ENCODE peak calls at places on chromosomes 4 and X, in four cellular contexts. One of them, this sample, is unnamed.

GRCh38 chr4:1026115-1026514 is 14.7 kb downstream of the FGFRL1 start:
- DNase-seq in foreskin fibroblast: peak; percentile 63
- DNase-seq in tibial nerve: no peak
- DNase-seq in AG04450: no peak
- DNase-seq in this sample: no peak

GRCh38 chrX:78123190-78123589 is 16.3 kb downstream of the TAF9B start:
- DNase-seq in foreskin fibroblast: peak; percentile 53
- DNase-seq in tibial nerve: no peak
- DNase-seq in AG04450: no peak
- DNase-seq in this sample: no peak

GRCh38 chrX:40749874-40750273 is 14.5 kb upstream of the MED14 start:
- DNase-seq in AG04450: no peak
- DNase-seq in foreskin fibroblast: no peak
- DNase-seq in tibial nerve: no peak
- DNase-seq in this sample: no peak

GRCh38 chrX:124406294-124407013 is 60.1 kb downstream of the SH2D1A start:
- DNase-seq in tibial nerve: peak; percentile 41
- DNase-seq in AG04450: no peak
- DNase-seq in foreskin fibroblast: peak; percentile 80
- DNase-seq in this sample: no peak

GRCh38 chr4:11424000-11424399 is 4.7 kb downstream of the HS3ST1 start:
- DNase-seq in tibial nerve: peak; percentile 20
- DNase-seq in AG04450: no peak
- DNase-seq in foreskin fibroblast: peak; percentile 4
- DNase-seq in this sample: no peak

GRCh38 chrX:101265869-101266428 is 25.2 kb downstream of the TAF7L start:
- DNase-seq in AG04450: no peak
- DNase-seq in foreskin fibroblast: peak; percentile 85
- DNase-seq in tibial nerve: no peak
- DNase-seq in this sample: peak; percentile 8

GRCh38 chr4:129140521-129140920 is 44.6 kb downstream of the C4orf33 start:
- DNase-seq in AG04450: no peak
- DNase-seq in tibial nerve: no peak
- DNase-seq in foreskin fibroblast: peak; percentile 3
- DNase-seq in this sample: no peak

GRCh38 chr4:150699599-150699998 is 117.6 kb downstream of the MAB21L2 start:
- DNase-seq in foreskin fibroblast: peak; percentile 6
- DNase-seq in AG04450: no peak
- DNase-seq in tibial nerve: no peak
- DNase-seq in this sample: no peak

GRCh38 chrX:134294548-134294947 is 57.6 kb downstream of the CCDC160 start:
- DNase-seq in tibial nerve: no peak
- DNase-seq in foreskin fibroblast: peak; percentile 5
- DNase-seq in AG04450: no peak
- DNase-seq in this sample: no peak

GRCh38 chr4:152594981-152595916 is 59.4 kb upstream of the FBXW7 start:
- DNase-seq in tibial nerve: no peak
- DNase-seq in foreskin fibroblast: no peak
- DNase-seq in AG04450: no peak
- DNase-seq in this sample: no peak

GRCh38 chr4:186764457-186764856 is 40.8 kb upstream of the FAT1 start:
- DNase-seq in AG04450: no peak
- DNase-seq in foreskin fibroblast: no peak
- DNase-seq in tibial nerve: no peak
- DNase-seq in this sample: no peak

GRCh38 chr4:55475394-55476243 is 71.1 kb downstream of the CLOCK start:
- DNase-seq in tibial nerve: no peak
- DNase-seq in AG04450: peak; percentile 13
- DNase-seq in foreskin fibroblast: peak; percentile 60
- DNase-seq in this sample: no peak

GRCh38 chr4:56049428-56050212 is 100.9 kb downstream of the CEP135 start:
- DNase-seq in foreskin fibroblast: peak; percentile 50
- DNase-seq in tibial nerve: no peak
- DNase-seq in AG04450: no peak
- DNase-seq in this sample: no peak

GRCh38 chrX:150362599-150363481 is at the start of gene MAMLD1:
- DNase-seq in AG04450: no peak
- DNase-seq in foreskin fibroblast: peak; percentile 91
- DNase-seq in tibial nerve: peak; percentile 71
- DNase-seq in this sample: no peak

GRCh38 chr4:110631582-110632505 is 9.0 kb upstream of the PITX2 start:
- DNase-seq in AG04450: peak; percentile 32
- DNase-seq in tibial nerve: peak; percentile 45
- DNase-seq in foreskin fibroblast: peak; percentile 96
- DNase-seq in this sample: peak; percentile 16

GRCh38 chr4:40587351-40587750 is 42.3 kb downstream of the RBM47 start:
- DNase-seq in foreskin fibroblast: no peak
- DNase-seq in tibial nerve: no peak
- DNase-seq in AG04450: no peak
- DNase-seq in this sample: no peak

GRCh38 chr4:40587826-40588225 is 41.8 kb downstream of the RBM47 start:
- DNase-seq in tibial nerve: no peak
- DNase-seq in AG04450: no peak
- DNase-seq in foreskin fibroblast: peak; percentile 66
- DNase-seq in this sample: peak; percentile 35

GRCh38 chr4:40585201-40585789 is 44.4 kb downstream of the RBM47 start:
- DNase-seq in AG04450: no peak
- DNase-seq in foreskin fibroblast: no peak
- DNase-seq in tibial nerve: no peak
- DNase-seq in this sample: no peak

GRCh38 chr4:40586034-40586433 is 43.6 kb downstream of the RBM47 start:
- DNase-seq in AG04450: no peak
- DNase-seq in foreskin fibroblast: peak; percentile 15
- DNase-seq in tibial nerve: no peak
- DNase-seq in this sample: no peak

GRCh38 chr4:40586729-40587128 is 42.9 kb downstream of the RBM47 start:
- DNase-seq in foreskin fibroblast: no peak
- DNase-seq in tibial nerve: peak; percentile 23
- DNase-seq in AG04450: no peak
- DNase-seq in this sample: no peak
- TF ChIP-seq CTCF in foreskin fibroblast: no peak
- TF ChIP-seq CTCF in tibial nerve: no peak
- TF ChIP-seq CTCF in AG04450: no peak
- TF ChIP-seq CTCF in this sample: no peak

GRCh38 chr4:42398448-42399355 is 1.4 kb downstream of the SHISA3 start:
- DNase-seq in foreskin fibroblast: peak; percentile 4
- DNase-seq in AG04450: no peak
- DNase-seq in tibial nerve: peak; percentile 16
- DNase-seq in this sample: no peak
- TF ChIP-seq CTCF in foreskin fibroblast: no peak
- TF ChIP-seq CTCF in AG04450: no peak
- TF ChIP-seq CTCF in tibial nerve: no peak
- TF ChIP-seq CTCF in this sample: no peak

DNA sequence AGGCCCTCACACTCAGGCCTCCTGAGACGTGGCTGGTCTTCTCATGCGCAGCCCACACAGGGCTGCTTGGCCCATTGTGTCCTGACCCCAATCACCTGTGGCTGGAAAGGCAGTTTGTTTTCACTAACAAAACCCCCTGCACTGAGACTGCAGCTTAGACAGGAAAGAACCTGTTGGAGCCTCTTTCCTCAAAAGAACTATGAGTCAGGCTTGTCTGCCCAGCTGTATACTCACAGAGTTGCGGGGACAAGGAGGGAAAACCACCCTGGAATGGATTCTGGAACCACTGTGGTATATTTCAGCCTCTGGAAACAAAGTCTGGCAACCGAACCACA is 5.2 kb upstream of the TMEM156 start:
- DNase-seq in tibial nerve: no peak
- DNase-seq in foreskin fibroblast: peak; percentile 53
- DNase-seq in AG04450: no peak
- DNase-seq in this sample: no peak
- TF ChIP-seq CTCF in tibial nerve: no peak
- TF ChIP-seq CTCF in foreskin fibroblast: no peak
- TF ChIP-seq CTCF in AG04450: no peak
- TF ChIP-seq CTCF in this sample: no peak

GRCh38 chrX:68824565-68825125 is 4.2 kb upstream of the EFNB1 start:
- DNase-seq in AG04450: no peak
- DNase-seq in tibial nerve: no peak
- DNase-seq in foreskin fibroblast: no peak
- DNase-seq in this sample: no peak

GRCh38 chrX:68821616-68822015 is 7.2 kb upstream of the EFNB1 start:
- DNase-seq in tibial nerve: no peak
- DNase-seq in foreskin fibroblast: no peak
- DNase-seq in AG04450: no peak
- DNase-seq in this sample: no peak

GRCh38 chrX:68823413-68824151 is 5.2 kb upstream of the EFNB1 start:
- DNase-seq in foreskin fibroblast: no peak
- DNase-seq in AG04450: no peak
- DNase-seq in tibial nerve: no peak
- DNase-seq in this sample: no peak

GRCh38 chrX:68824152-68824433 is 4.7 kb upstream of the EFNB1 start:
- DNase-seq in foreskin fibroblast: no peak
- DNase-seq in tibial nerve: no peak
- DNase-seq in AG04450: no peak
- DNase-seq in this sample: no peak

DNA sequence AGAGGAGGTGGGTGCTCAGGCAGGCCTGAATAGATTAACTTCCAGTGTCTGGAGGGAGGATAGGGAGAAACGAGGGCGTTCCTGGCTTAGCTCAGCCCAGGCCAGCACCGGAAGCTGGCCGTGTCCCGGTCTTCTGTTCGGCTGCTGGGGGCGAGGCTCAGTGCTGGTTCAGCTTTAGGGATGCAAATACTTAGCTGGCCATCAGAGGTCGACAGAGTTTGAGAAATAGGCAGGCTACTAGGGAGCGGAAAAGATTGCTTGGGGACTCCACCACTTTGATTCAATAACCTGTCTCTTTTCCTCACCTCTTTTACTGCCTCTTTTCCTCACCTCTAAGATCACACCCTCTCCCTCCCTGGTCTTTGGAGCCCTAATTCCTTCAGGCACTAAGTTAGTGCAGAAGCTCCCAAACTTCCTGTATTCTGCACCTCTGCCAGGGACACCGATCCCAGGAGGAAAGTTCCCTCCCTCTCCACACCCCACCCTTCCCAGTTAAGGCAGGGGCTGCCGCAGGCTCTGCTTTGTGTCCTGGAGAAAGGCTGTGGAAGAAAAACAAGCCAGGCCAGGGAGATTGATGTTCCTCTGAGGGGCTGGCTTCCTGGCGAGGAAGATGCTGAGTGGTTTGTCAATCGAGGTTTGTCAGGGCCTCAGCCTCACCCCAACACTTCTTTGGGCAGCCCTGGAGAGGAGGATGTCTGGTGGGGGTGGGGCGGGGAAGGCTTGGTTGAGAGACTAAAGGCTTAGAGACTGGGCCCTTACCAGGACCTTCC is 6.0 kb upstream of the EFNB1 start:
- DNase-seq in foreskin fibroblast: peak; percentile 67
- DNase-seq in tibial nerve: no peak
- DNase-seq in AG04450: no peak
- DNase-seq in this sample: no peak
- TF ChIP-seq CTCF in foreskin fibroblast: peak; percentile 58
- TF ChIP-seq CTCF in tibial nerve: no peak
- TF ChIP-seq CTCF in AG04450: peak; percentile 72
- TF ChIP-seq CTCF in this sample: peak; percentile 61

GRCh38 chr4:37802068-37802666 is 24.3 kb upstream of the PGM2 start:
- DNase-seq in AG04450: no peak
- DNase-seq in tibial nerve: no peak
- DNase-seq in foreskin fibroblast: peak; percentile 75
- DNase-seq in this sample: no peak
- TF ChIP-seq CTCF in AG04450: peak; percentile 51
- TF ChIP-seq CTCF in tibial nerve: peak; percentile 29
- TF ChIP-seq CTCF in foreskin fibroblast: peak; percentile 62
- TF ChIP-seq CTCF in this sample: peak; percentile 81

DNA sequence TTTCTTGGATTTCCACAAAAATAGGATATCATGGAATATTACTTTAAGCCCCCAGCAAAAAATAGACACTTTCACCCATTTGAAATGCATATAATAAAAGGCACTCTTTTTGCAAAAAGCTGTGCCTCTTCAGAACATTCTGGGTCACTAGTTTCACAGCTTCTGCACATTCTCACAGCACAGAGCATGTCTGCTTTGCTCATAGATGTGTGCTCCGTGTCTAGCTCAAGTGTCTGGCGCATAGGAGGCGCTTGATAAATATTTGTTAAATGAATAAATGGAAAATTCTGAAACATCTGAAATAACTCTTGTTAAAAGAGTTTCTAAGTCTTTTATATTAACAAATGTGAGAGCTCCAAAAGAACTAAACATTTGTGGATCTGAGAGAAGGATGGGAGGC is 275.1 kb downstream of the PTTG2 start:
- DNase-seq in tibial nerve: no peak
- DNase-seq in AG04450: no peak
- DNase-seq in foreskin fibroblast: no peak
- DNase-seq in this sample: no peak
- TF ChIP-seq CTCF in tibial nerve: no peak
- TF ChIP-seq CTCF in AG04450: no peak
- TF ChIP-seq CTCF in foreskin fibroblast: no peak
- TF ChIP-seq CTCF in this sample: no peak

DNA sequence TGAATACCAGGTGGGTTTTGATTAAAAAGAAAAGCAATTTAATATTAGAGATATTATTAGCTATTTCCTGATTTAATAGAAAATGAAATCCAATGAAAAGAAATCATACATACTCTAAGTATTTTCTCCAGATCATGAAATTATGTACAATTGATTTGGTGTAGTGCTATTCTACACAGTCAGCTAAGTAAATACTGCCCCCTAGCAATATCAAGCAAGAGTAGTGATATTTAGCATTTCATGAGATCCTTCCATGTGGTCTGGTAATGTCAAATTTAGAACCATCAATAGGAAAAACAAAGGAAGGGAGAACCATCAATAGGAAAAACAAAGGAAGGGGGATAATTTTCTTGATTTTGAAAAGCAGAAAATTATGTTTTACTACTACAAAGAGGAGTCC is 114.6 kb downstream of the TBCK start:
- DNase-seq in tibial nerve: no peak
- DNase-seq in AG04450: no peak
- DNase-seq in foreskin fibroblast: peak; percentile 7
- DNase-seq in this sample: no peak
- TF ChIP-seq CTCF in tibial nerve: peak; percentile 16
- TF ChIP-seq CTCF in AG04450: peak; percentile 64
- TF ChIP-seq CTCF in foreskin fibroblast: peak; percentile 52
- TF ChIP-seq CTCF in this sample: peak; percentile 50

DNA sequence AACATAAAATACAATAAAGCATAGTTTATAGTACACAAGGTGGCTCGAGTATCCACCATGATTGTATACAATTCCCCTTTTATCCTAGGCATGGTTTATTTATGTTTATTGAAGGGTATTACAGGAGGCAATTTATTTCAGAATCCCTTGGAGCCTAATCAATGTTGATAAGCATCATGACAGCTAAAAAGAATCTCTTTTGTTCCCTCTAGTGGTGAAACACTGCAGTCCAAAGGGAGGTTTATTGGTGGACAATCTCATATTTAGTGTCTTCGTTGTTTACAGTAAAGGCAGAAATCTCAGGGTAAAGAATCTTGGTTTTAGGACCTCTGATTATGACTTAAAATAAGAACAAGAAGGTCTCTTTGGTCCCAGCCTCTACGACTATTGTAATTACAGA is 1712.5 kb downstream of the C4orf33 start:
- DNase-seq in tibial nerve: no peak
- DNase-seq in foreskin fibroblast: no peak
- DNase-seq in AG04450: no peak
- DNase-seq in this sample: no peak
- TF ChIP-seq CTCF in tibial nerve: no peak
- TF ChIP-seq CTCF in foreskin fibroblast: no peak
- TF ChIP-seq CTCF in AG04450: peak; percentile 18
- TF ChIP-seq CTCF in this sample: no peak